ENCODE peak calls at places on chromosome 1, in ten cellular contexts. W is testis; E is lung microvascular endothelial cell; P is RWPE1; D is CD8-positive, alpha-beta T cell; A is AG08396; M is PC-3; T is frontal cortex; Z is activated CD8-positive, alpha-beta memory T cell treated with anti-CD3 and anti-CD28 coated beads, Interleukin-2, amount 50 U/mL, for 48 hours; R is uterus. L is an unnamed sample.

GRCh38 chr1:175394739-175395138 is 202.2 kb upstream of the KIAA0040 start:
- DNase-seq in W (no peak), E (no peak), P (no peak), D (no peak), A (no peak), M (no peak), T (no peak), Z (no peak), R (no peak), L (no peak)

GRCh38 chr1:199302554-199302953 is 663.7 kb downstream of the PTPRC start:
- DNase-seq in W (no peak), E (peak), P (peak), D (no peak), A (no peak), M (peak), T (no peak), Z (no peak), R (no peak), L (no peak)

GRCh38 chr1:163085041-163085903 is 16.1 kb downstream of the RGS4 start:
- DNase-seq in W (no peak), E (peak), P (no peak), D (no peak), A (peak), M (peak), T (no peak), Z (no peak), R (no peak), L (no peak)

GRCh38 chr1:33263890-33264504 is 7.7 kb downstream of the ZNF362 start:
- DNase-seq in W (no peak), E (no peak), P (no peak), D (no peak), A (no peak), M (no peak), T (no peak), Z (no peak), R (no peak), L (no peak)

GRCh38 chr1:12148958-12149790 is 17.6 kb upstream of the TNFRSF1B start:
- DNase-seq in W (no peak), E (no peak), P (no peak), D (no peak), A (no peak), M (no peak), T (no peak), Z (no peak), R (no peak), L (no peak)

GRCh38 chr1:200275816-200276453 is 133.9 kb downstream of the ZNF281 start:
- DNase-seq in W (no peak), E (no peak), P (no peak), D (no peak), A (no peak), M (no peak), T (no peak), Z (no peak), R (no peak), L (no peak)

GRCh38 chr1:75643460-75643859 is 32.5 kb upstream of the SLC44A5 start:
- DNase-seq in W (no peak), E (peak), P (no peak), D (no peak), A (no peak), M (peak), T (no peak), Z (no peak), R (no peak), L (no peak)

GRCh38 chr1:206557636-206558473 is 50.5 kb downstream of the RASSF5 start:
- DNase-seq in W (no peak), E (no peak), P (no peak), D (no peak), A (no peak), M (peak), T (no peak), Z (no peak), R (no peak), L (no peak)

GRCh38 chr1:39826583-39826982 is 37.9 kb upstream of the BMP8B start:
- DNase-seq in W (no peak), E (no peak), P (no peak), D (no peak), A (no peak), M (no peak), T (no peak), Z (no peak), R (no peak), L (no peak)

GRCh38 chr1:200894712-200895447 is at the start of gene INAVA:
- DNase-seq in W (no peak), E (no peak), P (peak), D (no peak), A (no peak), M (peak), T (no peak), Z (no peak), R (no peak), L (no peak)

GRCh38 chr1:97632075-97632474 is 288.8 kb downstream of the DPYD start:
- DNase-seq in W (no peak), E (peak), P (peak), D (no peak), A (no peak), M (peak), T (no peak), Z (no peak), R (no peak), L (no peak)

GRCh38 chr1:225470691-225471452 is 43.0 kb upstream of the LBR start:
- DNase-seq in W (no peak), E (no peak), P (no peak), D (no peak), A (no peak), M (no peak), T (no peak), Z (no peak), R (peak), L (peak)

GRCh38 chr1:180150982-180151381 is 3.7 kb upstream of the QSOX1 start:
- DNase-seq in W (no peak), E (peak), P (no peak), D (no peak), A (no peak), M (peak), T (no peak), Z (no peak), R (no peak), L (no peak)

GRCh38 chr1:228154685-228155571 is 5.2 kb downstream of the GJC2 start:
- DNase-seq in W (no peak), E (no peak), P (no peak), D (no peak), A (no peak), M (no peak), T (no peak), Z (no peak), R (peak), L (no peak)

GRCh38 chr1:100524355-100524754 is 13.6 kb upstream of the GPR88 start:
- DNase-seq in W (no peak), E (no peak), P (no peak), D (no peak), A (no peak), M (no peak), T (no peak), Z (no peak), R (no peak), L (no peak)

GRCh38 chr1:186283374-186283773 is 91.7 kb downstream of the TPR start:
- DNase-seq in W (no peak), E (no peak), P (no peak), D (no peak), A (no peak), M (no peak), T (no peak), Z (no peak), R (no peak), L (no peak)

GRCh38 chr1:208595236-208595635 is 351.1 kb upstream of the PLXNA2 start:
- DNase-seq in W (no peak), E (no peak), P (no peak), D (no peak), A (no peak), M (no peak), T (no peak), Z (no peak), R (no peak), L (no peak)

GRCh38 chr1:83959824-83960441 is 39.0 kb downstream of the TTLL7 start:
- DNase-seq in W (no peak), E (no peak), P (no peak), D (no peak), A (no peak), M (no peak), T (no peak), Z (no peak), R (no peak), L (no peak)

GRCh38 chr1:10776206-10776905 is 20.1 kb downstream of the CASZ1 start:
- DNase-seq in W (no peak), E (no peak), P (no peak), D (no peak), A (no peak), M (peak), T (no peak), Z (no peak), R (no peak), L (no peak)